ENCODE peak calls at places on chromosomes 2 and 18, in five cellular contexts. G is lower lobe of right lung; T is activated CD4-positive, CD25-positive, alpha-beta regulatory T cell treated with anti-CD3 and anti-CD28 coated beads, Interleukin-2, amount 50 U/mL, for 16 hours; I is iPS-NIHi11; D is IMR-90. Q is an unnamed sample.

GRCh38 chr2:3504741-3505140 is 14.6 kb downstream of the ADI1 start:
- DNase-seq in D (no peak), I (no peak), G (no peak), T (no peak), Q (no peak)

GRCh38 chr18:22556271-22556990 is 138.7 kb upstream of the CTAGE1 start:
- DNase-seq in T (no peak), D (peak; percentile 38), G (no peak), I (no peak), Q (no peak)

GRCh38 chr2:79180092-79180491 is 20.5 kb upstream of the REG3A start:
- DNase-seq in G (no peak), D (no peak), I (no peak), T (no peak), Q (no peak)

GRCh38 chr2:9552491-9553178 is 3.0 kb downstream of the ADAM17 start:
- DNase-seq in G (no peak), T (no peak), I (no peak), D (peak; percentile 91), Q (no peak)

GRCh38 chr2:73301636-73302035 is 8.3 kb upstream of the EGR4 start:
- DNase-seq in I (no peak), D (no peak), G (no peak), T (no peak), Q (no peak)

GRCh38 chr2:1681323-1682310 is 62.7 kb downstream of the PXDN start:
- DNase-seq in I (no peak), G (peak; percentile 37), D (no peak), T (no peak), Q (no peak)

GRCh38 chr2:241505781-241506201 is 2.6 kb downstream of the STK25 start:
- DNase-seq in D (no peak), G (no peak), T (no peak), I (no peak), Q (no peak)

GRCh38 chr2:3483227-3483985 is 35.9 kb downstream of the ADI1 start:
- DNase-seq in D (peak; percentile 58), I (peak; percentile 79), T (no peak), G (peak; percentile 90), Q (peak; percentile 13)

GRCh38 chr2:25215948-25216679 is 47.7 kb upstream of the POMC start:
- DNase-seq in T (peak; percentile 62), G (peak; percentile 85), I (peak; percentile 96), D (no peak), Q (peak; percentile 58)

GRCh38 chr2:111032721-111033532 is 87.8 kb upstream of the BCL2L11 start:
- DNase-seq in I (no peak), G (no peak), T (no peak), D (peak; percentile 1), Q (no peak)

GRCh38 chr2:218883491-218884490 is 3.1 kb downstream of the WNT10A start:
- DNase-seq in D (no peak), T (no peak), I (peak; percentile 57), G (no peak), Q (no peak)

GRCh38 chr2:133811409-133812125 is 243.3 kb upstream of the NCKAP5 start:
- DNase-seq in G (no peak), I (no peak), D (no peak), T (no peak), Q (no peak)

GRCh38 chr2:48120112-48120511 is 213.8 kb upstream of the FBXO11 start:
- DNase-seq in G (no peak), T (no peak), D (no peak), I (no peak), Q (no peak)

GRCh38 chr2:86747708-86748627 is 27.9 kb downstream of the RMND5A start:
- DNase-seq in D (peak; percentile 90), T (no peak), G (no peak), I (peak; percentile 40), Q (peak; percentile 66)

GRCh38 chr2:208042041-208042440 is 16.7 kb upstream of the PLEKHM3 start:
- DNase-seq in G (no peak), D (peak; percentile 78), T (no peak), I (no peak), Q (no peak)

GRCh38 chr2:222336442-222336841 is 37.6 kb upstream of the PAX3 start:
- DNase-seq in I (no peak), T (no peak), D (no peak), G (no peak), Q (no peak)

GRCh38 chr18:46411862-46412690 is 244.9 kb downstream of the LOXHD1 start:
- DNase-seq in G (no peak), D (no peak), I (peak; percentile 45), T (no peak), Q (peak; percentile 36)

GRCh38 chr2:26573241-26573925 is 67.8 kb downstream of the CIB4 start:
- DNase-seq in T (no peak), I (no peak), G (no peak), D (no peak), Q (no peak)

GRCh38 chr18:23871410-23871809 is 143.1 kb upstream of the TTC39C start:
- DNase-seq in T (peak; percentile 12), G (no peak), D (no peak), I (no peak), Q (no peak)

GRCh38 chr2:191374366-191374765 is 129.2 kb downstream of the MYO1B start:
- DNase-seq in I (no peak), D (no peak), T (no peak), G (no peak), Q (no peak)

GRCh38 chr2:100667801-100668200 is 105.0 kb downstream of the PDCL3 start:
- DNase-seq in T (no peak), I (no peak), G (no peak), D (no peak), Q (no peak)

GRCh38 chr2:3305431-3305830 is 72.2 kb downstream of the EIPR1 start:
- DNase-seq in G (peak; percentile 32), D (no peak), I (no peak), T (no peak), Q (no peak)

GRCh38 chr2:132640116-132640515 is 29.9 kb downstream of the LYPD1 start:
- DNase-seq in D (peak; percentile 10), T (no peak), I (no peak), G (no peak), Q (no peak)

GRCh38 chr2:28545590-28546195 is 49.8 kb downstream of the PLB1 start:
- DNase-seq in D (no peak), G (no peak), I (no peak), T (no peak), Q (no peak)

GRCh38 chr2:215831296-215831913 is 181.9 kb downstream of the MREG start:
- DNase-seq in D (peak; percentile 78), G (peak; percentile 64), T (no peak), I (no peak), Q (peak; percentile 26)

GRCh38 chr2:232502901-232503791 is 15.5 kb upstream of the ECEL1 start:
- DNase-seq in D (peak; percentile 45), T (no peak), G (no peak), I (peak; percentile 83), Q (no peak)